ENCODE peak calls at places on chromosomes 2 and 18, in four cellular contexts. K, I, Y and N are unnamed samples.
A peak's percentile ranks its signal among the peaks of the same experiment; 100 is the strongest.

GRCh38 chr2:139214806-139215205 is 434.6 kb upstream of the NXPH2 start:
- DNase-seq in K (no peak), I (no peak), Y (no peak), N (no peak)

GRCh38 chr2:15563227-15564100 is 2.3 kb upstream of the NBAS start:
- DNase-seq in K (no peak), I (no peak), Y (no peak), N (no peak)

GRCh38 chr2:85162746-85163301 is 29.6 kb downstream of the TCF7L1 start:
- DNase-seq in K (peak; percentile 28), I (no peak), Y (no peak), N (no peak)

GRCh38 chr18:58139627-58140026 is 95.6 kb downstream of the NEDD4L start:
- DNase-seq in K (no peak), I (no peak), Y (no peak), N (no peak)

GRCh38 chr18:10081477-10081876 is 167.7 kb downstream of the VAPA start:
- DNase-seq in K (no peak), I (no peak), Y (no peak), N (no peak)

GRCh38 chr2:33322099-33322498 is 154.3 kb upstream of the RASGRP3 start:
- DNase-seq in K (peak; percentile 80), I (no peak), Y (no peak), N (peak; percentile 26)

GRCh38 chr18:75478996-75479870 is 51.7 kb upstream of the SMIM21 start:
- DNase-seq in K (no peak), I (peak; percentile 51), Y (no peak), N (peak; percentile 51)

GRCh38 chr2:85394256-85394655 is 15.9 kb downstream of the CAPG start:
- DNase-seq in K (peak; percentile 65), I (no peak), Y (no peak), N (no peak)

GRCh38 chr2:210663574-210663973 is 107.2 kb downstream of the CPS1 start:
- DNase-seq in K (no peak), I (no peak), Y (no peak), N (no peak)

GRCh38 chr18:13380671-13381070 is 162.1 kb downstream of the LDLRAD4 start:
- DNase-seq in K (peak; percentile 5), I (no peak), Y (no peak), N (no peak)

GRCh38 chr2:46774499-46775228 is 140.9 kb downstream of the MCFD2 start:
- DNase-seq in K (no peak), I (no peak), Y (no peak), N (no peak)

GRCh38 chr2:187553908-187554703 is at the start of gene TFPI:
- DNase-seq in K (no peak), I (no peak), Y (no peak), N (peak; percentile 62)

GRCh38 chr2:171013851-171014250 is 84.8 kb downstream of the GORASP2 start:
- DNase-seq in K (no peak), I (no peak), Y (no peak), N (no peak)

GRCh38 chr2:136765736-136766323 is 485 bp downstream of the THSD7B start:
- DNase-seq in K (no peak), I (no peak), Y (no peak), N (no peak)

GRCh38 chr2:144032566-144032965 is 487.4 kb downstream of the ZEB2 start:
- DNase-seq in K (no peak), I (no peak), Y (no peak), N (no peak)

GRCh38 chr2:133293544-133294270 is 274.6 kb downstream of the NCKAP5 start:
- DNase-seq in K (no peak), I (no peak), Y (no peak), N (peak; percentile 34)

GRCh38 chr18:66553824-66554223 is 50.1 kb downstream of the CDH19 start:
- DNase-seq in K (no peak), I (no peak), Y (no peak), N (no peak)

GRCh38 chr2:206915136-206915535 is 24.2 kb upstream of the CPO start:
- DNase-seq in K (no peak), I (peak; percentile 68), Y (no peak), N (no peak)

GRCh38 chr2:60465736-60466135 is 87.7 kb downstream of the BCL11A start:
- DNase-seq in K (no peak), I (no peak), Y (no peak), N (no peak)

GRCh38 chr2:3827673-3828575 is 124.5 kb downstream of the DCDC2C start:
- DNase-seq in K (peak; percentile 59), I (no peak), Y (no peak), N (no peak)

GRCh38 chr2:188598551-188598950 is 306.9 kb downstream of the GULP1 start:
- DNase-seq in K (no peak), I (no peak), Y (no peak), N (no peak)

GRCh38 chr2:231123362-231123898 is 1.4 kb downstream of the HTR2B start:
- DNase-seq in K (no peak), I (no peak), Y (no peak), N (peak; percentile 35)

GRCh38 chr18:32040936-32041335 is 22.3 kb downstream of the RNF125 start:
- DNase-seq in K (no peak), I (no peak), Y (peak; percentile 30), N (no peak)

GRCh38 chr18:32036506-32037210 is 18.0 kb downstream of the RNF125 start:
- DNase-seq in K (no peak), I (no peak), Y (no peak), N (no peak)

GRCh38 chr18:32037616-32038015 is 19.0 kb downstream of the RNF125 start:
- DNase-seq in K (no peak), I (no peak), Y (no peak), N (no peak)

DNA sequence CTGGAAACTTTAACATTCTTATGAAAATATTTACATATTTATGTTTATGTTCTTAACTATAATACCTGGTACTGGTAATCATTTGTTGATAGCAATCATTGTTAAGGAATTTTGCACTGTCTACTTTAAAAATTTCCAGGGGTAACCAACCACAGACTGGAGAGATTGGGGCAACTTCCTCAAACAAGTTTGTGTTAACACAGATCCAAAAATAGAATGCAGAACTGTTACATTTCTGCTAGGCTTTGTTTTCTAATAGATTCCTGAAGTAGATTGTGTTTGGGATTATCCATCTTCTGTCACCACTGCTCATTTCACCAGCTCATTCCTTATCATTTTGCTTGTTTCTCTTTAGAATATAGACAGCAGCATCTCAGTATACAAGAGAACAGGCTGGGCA is 23.7 kb downstream of the RNF125 start:
- DNase-seq in K (no peak), I (no peak), Y (no peak), N (no peak)
- H3K36me3 ChIP-seq in K (no peaks in the 10 kb centered on the region), I (no peaks in the 10 kb centered on the region), Y (peaks cover 29% of the 10 kb centered on the region), N (no peaks in the 10 kb centered on the region)

GRCh38 chr2:6909431-6910385 is 7.5 kb upstream of the RNF144A start:
- DNase-seq in K (no peak), I (no peak), Y (no peak), N (no peak)
- H3K4me3 ChIP-seq in K (no peak overlapping the region), I (no peak overlapping the region), Y (no peak overlapping the region), N (no peak overlapping the region)

DNA sequence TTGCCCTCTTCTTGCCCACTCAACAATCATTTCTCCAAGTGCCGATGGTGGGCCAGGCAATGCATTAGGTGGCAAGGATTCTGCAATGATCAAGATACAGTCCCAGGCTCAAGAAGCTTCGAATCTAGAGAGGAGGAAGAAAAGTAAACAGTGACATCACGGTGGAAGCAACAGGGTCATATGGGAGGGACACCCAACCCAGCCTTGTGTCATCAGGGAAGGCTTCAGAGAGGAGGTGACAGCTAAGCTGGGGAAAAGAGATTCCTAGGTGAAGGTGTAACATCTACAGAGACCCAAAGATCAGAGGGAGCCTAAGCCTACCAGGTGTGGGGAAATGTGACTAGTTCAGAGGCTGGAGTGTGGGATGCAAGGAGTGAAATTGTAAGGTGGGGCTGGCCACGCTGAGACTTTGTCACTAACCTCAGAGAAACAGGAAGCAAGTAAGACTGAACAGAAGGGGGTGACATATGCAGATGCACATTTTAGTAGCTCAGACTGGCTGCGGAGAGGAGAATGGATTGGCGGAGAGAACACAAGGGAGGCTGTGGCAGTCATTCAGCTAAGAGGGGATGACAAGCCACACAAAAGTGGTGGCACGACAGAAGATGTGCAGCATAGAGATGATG is 104.9 kb downstream of the ANKRD44 start:
- DNase-seq in K (no peak), I (no peak), Y (peak; percentile 57), N (no peak)
- H3K4me1 ChIP-seq in K (peaks cover 17% of the 10 kb centered on the region), I (no peaks in the 10 kb centered on the region), Y (peaks cover 91% of the 10 kb centered on the region), N (peaks cover 19% of the 10 kb centered on the region)

GRCh38 chr2:216205486-216205885 is 96.3 kb downstream of the XRCC5 start:
- DNase-seq in K (no peak), I (no peak), Y (no peak), N (no peak)
- H3K36me3 ChIP-seq in K (no peaks in the 10 kb centered on the region), I (peaks cover 75% of the 10 kb centered on the region), Y (peaks cover 69% of the 10 kb centered on the region), N (peaks cover 95% of the 10 kb centered on the region)

DNA sequence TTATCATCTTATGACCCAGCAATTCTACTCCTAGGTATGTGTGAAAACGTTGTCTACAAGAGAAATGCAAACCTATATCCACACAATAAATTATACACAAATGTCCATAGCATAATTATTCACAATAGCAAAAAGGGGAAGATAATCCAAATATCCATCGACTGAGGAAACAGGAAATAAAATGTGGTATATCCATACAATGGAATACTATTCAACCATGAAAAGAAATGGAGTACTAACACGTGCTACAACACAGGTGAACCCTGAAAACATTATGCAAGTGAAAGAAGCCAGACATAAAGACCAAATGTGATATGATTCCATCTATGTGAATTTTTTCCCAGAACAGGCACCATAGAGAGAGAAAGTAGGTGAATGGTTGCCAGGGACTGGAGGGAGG is 72.1 kb downstream of the ACOXL start:
- DNase-seq in K (no peak), I (no peak), Y (no peak), N (no peak)
- H3K4me3 ChIP-seq in K (no peak overlapping the region), I (no peak overlapping the region), Y (no peak overlapping the region), N (no peak overlapping the region)

GRCh38 chr18:29377346-29377745 is 1200.4 kb upstream of the CDH2 start:
- DNase-seq in K (no peak), I (no peak), Y (no peak), N (no peak)
- H3K4me1 ChIP-seq in K (no peaks in the 10 kb centered on the region), I (no peaks in the 10 kb centered on the region), Y (no peaks in the 10 kb centered on the region), N (no peaks in the 10 kb centered on the region)

DNA sequence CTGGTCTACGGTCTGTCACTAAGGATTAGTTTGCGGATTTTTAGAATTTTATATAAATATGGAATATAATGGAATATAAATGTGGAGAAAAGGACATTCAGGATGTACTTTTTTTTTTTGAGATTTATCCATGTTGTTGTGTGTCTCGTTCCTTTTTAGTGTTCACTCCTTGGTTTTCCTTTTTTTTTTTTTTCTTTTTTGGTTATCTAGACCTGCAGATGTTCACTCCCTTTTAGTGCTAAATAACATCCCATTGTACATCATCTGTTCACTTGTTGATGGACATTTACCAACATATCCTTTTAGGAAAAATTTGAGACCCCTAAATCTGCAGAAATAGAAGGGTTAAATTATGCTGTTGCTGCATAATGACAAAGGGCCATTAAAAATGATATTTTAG is 25.5 kb upstream of the RPL37A start:
- DNase-seq in K (no peak), I (no peak), Y (no peak), N (no peak)
- H3K36me3 ChIP-seq in K (no peaks in the 10 kb centered on the region), I (no peaks in the 10 kb centered on the region), Y (peaks cover 14% of the 10 kb centered on the region), N (peaks cover 26% of the 10 kb centered on the region)

GRCh38 chr2:145413261-145413660 is 893.3 kb upstream of the ZEB2 start:
- DNase-seq in K (no peak), I (no peak), Y (no peak), N (no peak)
- H3K4me3 ChIP-seq in K (no peak overlapping the region), I (no peak overlapping the region), Y (no peak overlapping the region), N (no peak overlapping the region)